ENCODE peak calls at places on chromosomes 5 and 9, in six cellular contexts. U is astrocyte of the cerebellum, N is choroid plexus epithelial cell, R is HCT116, P is thoracic aorta, E is suprapubic skin. K is an unnamed sample.

GRCh38 chr5:39138892-39139291 is 64.7 kb upstream of the RICTOR start:
- DNase-seq in N (peak; percentile 79), U (no peak), E (no peak), R (no peak), P (no peak), K (no peak)

GRCh38 chr9:93862877-93863545 is 92.1 kb downstream of the BARX1 start:
- DNase-seq in R (no peak), P (no peak), N (no peak), E (no peak), U (no peak), K (no peak)

GRCh38 chr5:152246401-152246800 is 158.7 kb downstream of the NMUR2 start:
- DNase-seq in R (no peak), U (peak; percentile 12), N (peak; percentile 19), E (no peak), P (no peak), K (no peak)

GRCh38 chr9:77708416-77708815 is 60.3 kb upstream of the GNA14 start:
- DNase-seq in E (no peak), U (no peak), N (peak; percentile 74), P (no peak), R (no peak), K (no peak)

GRCh38 chr5:58905944-58906343 is 323.1 kb downstream of the RAB3C start:
- DNase-seq in E (no peak), R (no peak), P (no peak), U (no peak), N (no peak), K (no peak)

GRCh38 chr5:6430418-6431028 is 18.1 kb upstream of the UBE2QL1 start:
- DNase-seq in P (no peak), E (no peak), R (no peak), N (no peak), U (no peak), K (no peak)

GRCh38 chr5:174794941-174795672 is 70.7 kb downstream of the MSX2 start:
- DNase-seq in N (peak; percentile 70), E (no peak), U (peak; percentile 90), P (no peak), R (no peak), K (no peak)

GRCh38 chr5:6611561-6612256 is 21.1 kb downstream of the NSUN2 start:
- DNase-seq in E (no peak), R (no peak), U (no peak), N (no peak), P (no peak), K (no peak)

GRCh38 chr5:6686916-6687409 is 26.3 kb upstream of the TENT4A start:
- DNase-seq in N (peak; percentile 70), U (peak; percentile 43), P (no peak), E (no peak), R (no peak), K (no peak)

DNA sequence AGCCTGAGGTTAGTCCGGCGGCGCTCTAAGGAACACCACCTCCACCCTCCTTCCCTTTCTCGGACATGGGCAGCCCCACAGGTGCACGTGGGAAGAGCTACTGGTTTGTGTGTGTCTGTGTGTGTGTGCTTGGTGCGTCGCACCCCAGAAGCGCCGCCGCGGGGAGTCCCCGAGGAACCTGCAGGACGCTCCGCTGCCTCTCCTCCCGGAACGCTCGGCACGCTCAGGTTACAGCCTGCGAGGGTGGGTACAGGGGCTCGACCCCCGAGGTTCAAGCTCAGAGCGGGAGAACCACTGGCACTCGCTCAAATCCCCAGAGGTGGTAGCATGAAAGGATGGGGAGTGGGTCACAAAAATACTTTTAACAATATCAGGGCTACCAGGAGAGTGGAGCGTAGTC is 2.0 kb downstream of the ASTN2 start:
- DNase-seq in R (no peak), U (no peak), N (no peak), E (no peak), P (no peak), K (no peak)
- H3K4me3 ChIP-seq in R (no peak overlapping the region), U (no peak overlapping the region), N (no peak overlapping the region), E (peak overlapping the region; percentile 58), P (peak overlapping the region; percentile 71), K (no peak overlapping the region)

DNA sequence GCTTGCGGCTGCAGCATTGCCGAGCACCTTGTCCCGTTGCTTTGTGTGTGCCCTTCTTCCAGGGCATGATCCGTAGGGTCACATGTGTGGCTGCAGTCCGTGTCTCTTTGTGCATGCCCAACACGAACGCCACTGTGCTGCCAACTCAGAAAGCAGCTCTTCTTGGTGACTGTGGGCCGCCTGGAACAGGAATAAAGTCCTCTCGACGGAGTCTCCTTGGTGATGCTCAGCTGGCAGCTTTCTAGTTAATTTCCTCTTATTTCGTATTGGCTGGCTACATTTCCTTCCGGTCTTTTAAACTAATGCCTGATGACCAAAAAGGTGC is 5.8 kb downstream of the EXOC3 start:
- DNase-seq in U (no peak), E (no peak), R (no peak), P (no peak), N (no peak), K (no peak)
- H3K4me3 ChIP-seq in U (no peak overlapping the region), E (no peak overlapping the region), R (no peak overlapping the region), P (no peak overlapping the region), N (no peak overlapping the region), K (no peak overlapping the region)

GRCh38 chr9:94864862-94865435 is 138.4 kb downstream of the AOPEP start:
- DNase-seq in U (no peak), P (no peak), R (no peak), N (no peak), E (no peak), K (no peak)
- H3K4me3 ChIP-seq in U (no peak overlapping the region), P (peak overlapping the region; percentile 36), R (no peak overlapping the region), N (no peak overlapping the region), E (no peak overlapping the region), K (peak overlapping the region; percentile 62)

GRCh38 chr5:140003519-140003918 is 39.6 kb downstream of the NRG2 start:
- DNase-seq in R (no peak), E (no peak), N (no peak), U (no peak), P (no peak), K (no peak)

GRCh38 chr5:140005145-140005591 is 37.9 kb downstream of the NRG2 start:
- DNase-seq in P (no peak), R (no peak), E (no peak), N (no peak), U (no peak), K (no peak)

GRCh38 chr5:140007311-140007710 is 35.8 kb downstream of the NRG2 start:
- DNase-seq in P (no peak), N (no peak), R (no peak), E (no peak), U (no peak), K (no peak)

GRCh38 chr5:140000332-140000731 is 42.8 kb downstream of the NRG2 start:
- DNase-seq in N (no peak), P (no peak), R (no peak), E (no peak), U (no peak), K (no peak)

GRCh38 chr5:140004174-140004573 is 38.9 kb downstream of the NRG2 start:
- DNase-seq in E (no peak), U (no peak), P (no peak), R (no peak), N (no peak), K (no peak)
- H3K4me3 ChIP-seq in E (no peak overlapping the region), U (no peak overlapping the region), P (no peak overlapping the region), R (no peak overlapping the region), N (no peak overlapping the region), K (no peak overlapping the region)

DNA sequence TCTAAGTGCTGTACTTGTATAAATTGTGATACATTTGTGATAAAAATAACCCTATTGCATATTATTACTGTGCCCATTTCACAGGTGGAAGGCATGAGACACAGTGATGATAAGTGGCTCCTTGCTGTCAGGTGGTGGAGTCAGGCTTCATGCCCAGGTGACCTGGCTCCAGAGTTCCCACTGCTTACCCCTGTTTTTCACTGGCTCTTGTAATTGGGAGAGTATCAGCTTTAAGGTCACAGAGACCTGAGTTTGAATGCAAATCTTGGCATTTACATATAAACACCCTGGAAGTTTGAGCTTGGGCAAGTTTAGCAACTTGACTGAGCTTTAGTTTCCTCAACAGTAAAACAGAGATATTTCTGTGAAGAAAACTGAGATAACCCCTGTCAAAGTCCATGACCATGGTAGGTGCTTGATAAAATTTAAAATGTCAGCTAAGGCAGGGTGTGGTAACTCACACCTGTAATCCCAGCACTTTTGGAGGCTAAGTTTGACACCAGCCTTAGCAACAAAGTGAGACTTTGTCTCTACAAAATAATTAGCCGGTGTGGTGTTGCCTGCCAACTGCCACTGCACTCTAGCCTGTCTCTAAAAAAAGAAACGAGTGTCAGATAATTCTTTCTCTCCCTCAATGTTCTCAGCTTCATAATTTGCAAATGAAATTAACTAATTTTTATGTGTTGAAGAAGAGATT is 29.2 kb downstream of the MAT2B start:
- DNase-seq in E (no peak), U (no peak), R (no peak), P (no peak), N (no peak), K (no peak)
- H3K4me3 ChIP-seq in E (no peak overlapping the region), U (no peak overlapping the region), R (no peak overlapping the region), P (no peak overlapping the region), N (no peak overlapping the region), K (no peak overlapping the region)

GRCh38 chr9:4489919-4490704 is at the start of gene SLC1A1:
- DNase-seq in N (peak; percentile 60), R (peak; percentile 43), P (peak; percentile 41), E (peak; percentile 81), U (peak; percentile 11), K (no peak)
- H3K4me3 ChIP-seq in N (peak within 1 kb of the TSS; percentile 75), R (peak within 1 kb of the TSS; percentile 72), P (peak within 1 kb of the TSS; percentile 88), E (peak within 1 kb of the TSS; percentile 70), U (peak within 1 kb of the TSS; percentile 63), K (peak within 1 kb of the TSS; percentile 93)

GRCh38 chr5:77958642-77959315 is 182.6 kb upstream of the TBCA start:
- DNase-seq in N (no peak), P (no peak), E (no peak), U (no peak), R (no peak), K (no peak)

GRCh38 chr5:77960305-77960704 is 184.2 kb upstream of the TBCA start:
- DNase-seq in U (no peak), N (no peak), E (no peak), R (no peak), P (no peak), K (no peak)

GRCh38 chr5:77957081-77957480 is 180.9 kb upstream of the TBCA start:
- DNase-seq in N (no peak), P (no peak), E (no peak), U (no peak), R (no peak), K (no peak)

GRCh38 chr5:77957516-77957915 is 181.4 kb upstream of the TBCA start:
- DNase-seq in E (no peak), U (no peak), R (no peak), N (no peak), P (no peak), K (no peak)

DNA sequence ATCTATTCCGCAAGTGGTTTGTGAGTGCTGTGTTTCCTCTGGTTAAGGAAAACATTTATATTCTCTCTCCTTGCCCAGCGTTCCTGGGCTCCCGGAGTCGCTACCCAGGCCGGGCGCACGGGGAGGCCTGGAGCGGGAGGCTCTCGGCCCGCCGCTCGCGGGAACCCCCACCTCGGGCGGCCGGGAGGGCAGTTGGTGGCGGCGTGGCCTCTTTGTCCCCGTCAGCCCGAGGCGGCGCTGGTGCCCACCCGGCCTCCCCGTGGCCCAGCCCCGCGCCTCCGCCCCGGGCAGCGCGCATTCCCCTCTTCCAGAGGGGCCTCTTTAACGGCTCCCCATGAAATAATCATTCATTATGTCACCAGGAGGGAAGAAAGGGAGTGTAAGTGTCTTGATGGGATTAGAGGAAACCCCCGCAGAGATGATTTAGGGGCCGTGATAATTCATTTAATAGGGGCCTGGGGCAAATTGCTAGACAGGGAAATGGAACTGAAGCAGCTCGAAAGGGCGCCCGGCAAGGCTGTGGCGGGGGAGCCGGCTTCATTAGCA is 181.9 kb upstream of the TBCA start:
- DNase-seq in R (no peak), E (no peak), P (no peak), N (no peak), U (no peak), K (peak; percentile 96)
- H3K4me3 ChIP-seq in R (no peak overlapping the region), E (peak overlapping the region; percentile 16), P (peak overlapping the region; percentile 32), N (no peak overlapping the region), U (peak overlapping the region; percentile 9), K (peak overlapping the region; percentile 69)